ENCODE peak calls at places on chromosomes 4 and X, in four cellular contexts. Q is bronchial epithelial cell; V is NCI-H748 treated with DMSO at 0.1 percent for 48 hours; W is activated CD4-positive, alpha-beta T cell treated with anti-CD3 and anti-CD28 coated beads, Interleukin-2, amount 10 ng/mL, durations not matched to agents 7 days and 5 days. J is an unnamed sample.

GRCh38 chr4:148843625-148844024 is 401.4 kb upstream of the NR3C2 start:
- DNase-seq in W (no peak), V (no peak), Q (no peak), J (no peak)

GRCh38 chrX:10190367-10190766 is 33.6 kb downstream of the CLCN4 start:
- DNase-seq in V (peak), Q (peak), W (no peak), J (no peak)

GRCh38 chrX:107731831-107732502 is 43.6 kb downstream of the TSC22D3 start:
- DNase-seq in V (no peak), W (no peak), Q (peak), J (no peak)

GRCh38 chr4:99362768-99363167 is 10.2 kb upstream of the ADH1C start:
- DNase-seq in W (no peak), Q (no peak), V (no peak), J (no peak)

GRCh38 chr4:113707013-113707412 is 54.5 kb downstream of the CAMK2D start:
- DNase-seq in W (no peak), V (no peak), Q (peak), J (no peak)

GRCh38 chrX:19855700-19856381 is 31.6 kb downstream of the SH3KBP1 start:
- DNase-seq in Q (peak), V (no peak), W (no peak), J (no peak)

GRCh38 chr4:19309365-19309764 is 942.3 kb upstream of the SLIT2 start:
- DNase-seq in Q (peak), W (no peak), V (no peak), J (no peak)

GRCh38 chr4:139319571-139319970 is 17.3 kb upstream of the NDUFC1 start:
- DNase-seq in W (no peak), Q (no peak), V (no peak), J (no peak)

GRCh38 chrX:39487166-39488006 is 610.4 kb downstream of the BCOR start:
- DNase-seq in V (no peak), Q (no peak), W (no peak), J (no peak)

GRCh38 chr4:61462451-61463326 is 262.6 kb downstream of the ADGRL3 start:
- DNase-seq in W (no peak), V (no peak), Q (peak), J (no peak)

GRCh38 chr4:53507671-53508286 is 83.5 kb downstream of the LNX1 start:
- DNase-seq in Q (no peak), V (no peak), W (no peak), J (no peak)

GRCh38 chr4:1763550-1764080 is 29.5 kb upstream of the FGFR3 start:
- DNase-seq in W (no peak), V (no peak), Q (no peak), J (no peak)

J was measured in progenitor cell of endocrine pancreas.